ENCODE peak calls at places on chromosomes 5 and 9, in four cellular contexts. P is tibial nerve, E is AG04450, L is OCI-LY7. J is an unnamed sample.

GRCh38 chr5:118548761-118549160 is 439.6 kb downstream of the DTWD2 start:
- DNase-seq in P (no peak), E (no peak), L (no peak), J (no peak)

GRCh38 chr5:15993334-15993733 is 186.3 kb downstream of the MARCHF11 start:
- DNase-seq in P (no peak), E (no peak), L (no peak), J (no peak)

GRCh38 chr9:76583256-76583655 is 124.3 kb downstream of the GCNT1 start:
- DNase-seq in E (no peak), P (no peak), L (no peak), J (no peak)

GRCh38 chr5:37568018-37568753 is 189.1 kb downstream of the WDR70 start:
- DNase-seq in E (no peak), P (no peak), L (no peak), J (no peak)

GRCh38 chr5:41414598-41414997 is 95.8 kb downstream of the PLCXD3 start:
- DNase-seq in P (no peak), E (peak; percentile 70), L (no peak), J (no peak)

GRCh38 chr9:129237804-129238203 is 59.7 kb upstream of the IER5L start:
- DNase-seq in P (no peak), E (no peak), L (no peak), J (no peak)

GRCh38 chr5:136026636-136027035 is 2.2 kb upstream of the TGFBI start:
- DNase-seq in L (no peak), P (no peak), E (no peak), J (no peak)

GRCh38 chr5:139470821-139471300 is at the start of gene SMIM33:
- DNase-seq in P (no peak), E (no peak), L (peak; percentile 35), J (no peak)

GRCh38 chr9:88593537-88594185 is 58.7 kb downstream of the NXNL2 start:
- DNase-seq in E (no peak), P (peak; percentile 47), L (peak; percentile 71), J (peak; percentile 60)

GRCh38 chr5:63959177-63959982 is 2.9 kb downstream of the HTR1A start:
- DNase-seq in L (no peak), E (no peak), P (no peak), J (no peak)

GRCh38 chr5:115459844-115460243 is 84.7 kb downstream of the FEM1C start:
- DNase-seq in L (no peak), E (no peak), P (no peak), J (no peak)

GRCh38 chr5:68365894-68366293 is 150.3 kb downstream of the PIK3R1 start:
- DNase-seq in L (no peak), E (no peak), P (no peak), J (no peak)

GRCh38 chr5:53478411-53479044 is 1.9 kb upstream of the FST start:
- DNase-seq in E (no peak), L (peak; percentile 40), P (no peak), J (peak; percentile 60)

GRCh38 chr9:136847065-136847826 is 2.0 kb upstream of the PHPT1 start:
- DNase-seq in E (no peak), P (no peak), L (peak; percentile 20), J (peak; percentile 68)

GRCh38 chr9:121670447-121670846 is 19.0 kb downstream of the DAB2IP start:
- DNase-seq in L (no peak), E (peak; percentile 27), P (no peak), J (no peak)

GRCh38 chr5:157290156-157290980 is 24.4 kb downstream of the CYFIP2 start:
- DNase-seq in L (no peak), E (no peak), P (no peak), J (no peak)

DNA sequence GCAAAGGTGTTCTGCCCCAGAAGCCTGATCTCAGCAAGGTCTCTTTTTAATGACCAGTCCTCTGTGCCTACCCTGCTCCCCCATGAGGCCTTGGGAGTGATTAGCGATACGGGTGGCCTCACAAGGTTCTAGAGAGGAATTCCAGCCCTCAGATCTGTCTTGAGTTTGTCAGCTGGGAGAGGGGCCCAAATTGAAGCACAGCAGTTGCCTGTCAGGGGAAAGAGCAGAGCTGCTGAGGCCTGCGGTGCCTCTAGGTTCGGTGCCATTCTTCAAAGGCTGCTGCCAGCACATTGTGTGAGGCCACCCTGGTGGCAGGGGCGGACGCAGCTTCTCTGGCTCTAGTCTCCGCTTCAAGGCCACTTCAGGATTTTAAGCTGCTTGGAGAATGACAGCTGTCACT is 85.7 kb upstream of the GRIA1 start:
- DNase-seq in E (no peak), P (no peak), L (no peak), J (no peak)
- TF ChIP-seq CTCF in E (no peak), P (no peak), L (no peak), J (no peak)

GRCh38 chr9:107154291-107154690 is 128.8 kb upstream of the RAD23B start:
- DNase-seq in E (no peak), P (no peak), L (no peak), J (no peak)

GRCh38 chr9:107158321-107158720 is 124.8 kb upstream of the RAD23B start:
- DNase-seq in P (no peak), E (no peak), L (peak; percentile 28), J (peak; percentile 16)

GRCh38 chr9:107154766-107155165 is 128.3 kb upstream of the RAD23B start:
- DNase-seq in E (no peak), P (no peak), L (no peak), J (no peak)

GRCh38 chr9:107153336-107153735 is 129.7 kb upstream of the RAD23B start:
- DNase-seq in L (no peak), P (no peak), E (no peak), J (no peak)

DNA sequence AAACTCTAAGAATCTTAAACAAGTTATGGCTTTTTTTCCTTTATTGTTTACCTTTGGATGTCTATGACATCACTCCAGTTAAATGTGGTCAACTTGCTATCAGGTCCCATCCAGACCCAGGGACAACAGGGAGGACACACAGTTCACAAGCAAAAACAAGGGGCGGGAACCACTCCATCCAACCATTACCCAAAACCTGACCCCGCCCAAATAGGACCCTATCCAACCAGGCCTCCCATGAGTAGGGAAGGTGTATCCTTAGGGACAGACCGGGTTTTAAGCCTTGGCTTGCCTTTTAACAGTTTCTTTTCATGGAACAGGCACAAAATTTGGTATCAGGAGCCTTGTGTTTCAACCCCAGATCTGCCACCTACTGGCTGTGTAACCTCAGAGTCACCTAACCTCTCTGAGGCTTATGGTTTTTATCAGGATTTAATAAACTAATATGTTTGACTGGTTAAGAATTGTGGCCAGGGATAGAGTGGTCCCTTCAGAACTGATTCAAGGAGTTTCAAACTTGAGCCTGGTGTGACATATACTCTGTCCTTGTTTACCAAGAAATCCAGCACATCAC is 127.7 kb upstream of the RAD23B start:
- DNase-seq in E (no peak), P (no peak), L (peak; percentile 3), J (no peak)
- TF ChIP-seq CTCF in E (no peak), P (no peak), L (peak; percentile 52), J (no peak)

GRCh38 chr5:128674837-128675446 is 136.9 kb upstream of the FBN2 start:
- DNase-seq in P (no peak), L (peak; percentile 36), E (peak; percentile 24), J (peak; percentile 40)
- TF ChIP-seq CTCF in P (no peak), L (peak; percentile 83), E (peak; percentile 85), J (peak; percentile 73)

DNA sequence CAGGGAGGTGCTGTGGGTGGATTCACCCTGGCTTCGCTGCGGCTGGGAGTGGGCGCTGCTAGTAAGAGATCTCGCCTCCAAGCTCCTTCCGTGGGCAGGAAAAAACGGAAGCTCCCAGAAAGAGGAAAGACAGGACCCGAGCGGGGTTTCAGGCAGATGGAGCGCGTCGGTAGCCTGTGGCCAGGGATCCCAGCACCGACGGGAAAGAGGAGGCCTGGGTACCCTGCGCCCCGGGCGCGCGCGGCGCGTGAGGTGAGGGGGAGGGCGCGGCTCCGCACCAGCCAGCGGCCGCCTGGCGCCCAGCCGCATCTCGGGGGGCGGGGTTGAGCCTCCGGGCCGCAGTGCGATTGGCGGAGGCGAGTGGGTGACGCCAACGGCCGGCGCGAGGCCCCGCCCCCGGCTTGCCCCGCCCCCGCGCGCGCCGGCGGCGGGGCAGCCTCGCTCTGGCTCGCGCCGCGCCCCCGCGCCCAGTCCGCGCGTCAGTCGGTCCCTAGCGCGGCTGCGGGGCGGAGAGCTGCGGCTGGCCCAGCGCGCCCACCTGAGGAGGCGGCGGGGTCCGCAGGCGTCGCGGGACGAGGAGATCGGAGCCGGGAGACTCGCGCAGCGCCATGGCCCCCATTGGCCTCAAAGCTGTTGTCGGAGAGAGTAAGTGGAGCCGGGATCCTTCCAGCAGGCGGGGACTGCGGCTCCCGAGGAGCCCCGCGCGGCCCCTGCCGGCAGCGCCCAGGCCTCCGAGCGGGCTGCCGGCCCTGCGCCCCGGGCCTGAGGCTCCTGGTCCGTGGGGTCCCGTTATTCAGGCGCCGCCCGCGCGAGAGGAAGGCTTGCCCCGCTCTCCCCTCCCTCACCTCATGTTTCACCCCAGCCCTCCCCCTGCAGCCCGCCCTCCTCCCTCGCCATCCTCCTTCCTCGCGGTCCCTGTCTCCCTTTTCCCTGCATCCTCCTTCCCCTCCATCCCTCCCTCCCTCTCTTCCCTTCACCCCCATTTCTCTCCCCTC is at the start of gene STXBP1:
- DNase-seq in P (peak; percentile 77), L (peak; percentile 90), E (no peak), J (peak; percentile 99)
- TF ChIP-seq CTCF in P (no peak), L (peak; percentile 23), E (peak; percentile 26), J (no peak)

GRCh38 chr5:25119654-25120053 is 474.9 kb upstream of the CDH10 start:
- DNase-seq in L (peak; percentile 14), E (no peak), P (no peak), J (peak; percentile 13)
- TF ChIP-seq CTCF in L (peak; percentile 66), E (peak; percentile 14), P (no peak), J (peak; percentile 54)

GRCh38 chr5:138082033-138082432 is 1.8 kb upstream of the WNT8A start:
- DNase-seq in P (no peak), E (no peak), L (peak; percentile 47), J (no peak)
- TF ChIP-seq CTCF in P (no peak), E (no peak), L (peak; percentile 59), J (no peak)

DNA sequence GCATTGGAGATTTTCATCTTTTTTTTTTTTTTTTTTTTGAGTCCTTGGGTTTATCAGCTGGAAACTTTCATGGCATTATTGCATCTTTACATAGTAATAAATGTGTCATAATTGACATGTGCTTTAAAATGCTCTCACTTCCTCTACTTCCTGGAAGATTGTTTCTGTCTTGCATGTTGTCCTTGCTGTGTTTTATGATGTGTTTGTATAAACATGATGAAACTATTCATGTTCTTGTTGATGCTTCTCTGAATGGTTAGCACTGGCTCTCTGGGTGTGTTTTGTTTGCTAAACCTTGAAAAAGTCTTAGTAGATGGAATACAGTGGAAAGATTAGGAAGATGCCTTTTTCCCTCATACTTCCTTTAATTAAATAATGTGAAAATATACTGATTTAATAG is 87.9 kb downstream of the IQGAP2 start:
- DNase-seq in L (no peak), E (no peak), P (no peak), J (no peak)
- TF ChIP-seq CTCF in L (no peak), E (no peak), P (no peak), J (no peak)

GRCh38 chr9:95189230-95190098 is 128.0 kb downstream of the FANCC start:
- DNase-seq in P (no peak), E (peak; percentile 73), L (no peak), J (no peak)
- TF ChIP-seq CTCF in P (no peak), E (no peak), L (no peak), J (no peak)

DNA sequence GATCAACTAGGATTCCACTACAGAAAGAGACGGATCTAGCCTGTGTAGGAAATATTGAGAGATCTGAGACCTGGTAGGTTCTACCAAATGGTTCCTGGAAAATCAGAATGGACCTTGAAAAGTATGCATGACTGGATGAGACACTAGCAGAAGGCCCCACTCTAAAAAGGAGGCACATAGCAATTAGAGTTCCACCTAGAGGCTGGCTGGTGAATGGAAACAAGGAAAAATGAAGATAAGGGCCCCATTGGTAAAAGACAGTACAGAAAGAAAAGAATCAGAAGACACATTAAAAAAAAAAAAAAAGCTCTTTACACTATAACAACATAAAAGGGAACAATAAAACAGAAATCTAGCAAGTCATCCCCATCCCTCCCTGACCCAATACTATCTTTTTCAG is 518.5 kb downstream of the NR2F1-AS1 start:
- DNase-seq in P (no peak), L (no peak), E (no peak), J (no peak)
- TF ChIP-seq CTCF in P (no peak), L (peak; percentile 53), E (no peak), J (peak; percentile 34)